ENCODE peak calls at places on chromosomes 3 and 15, in seven cellular contexts. W, I, G, A, R, E and T are unnamed samples.

GRCh38 chr15:42145546-42146455 is 10.6 kb downstream of the PLA2G4F start:
- DNase-seq in W (no peak), I (no peak), G (no peak), A (no peak), R (no peak), E (no peak), T (no peak)

GRCh38 chr3:159922861-159923312 is 65.7 kb upstream of the IL12A start:
- DNase-seq in W (no peak), I (no peak), G (no peak), A (no peak), R (no peak), E (no peak), T (no peak)

GRCh38 chr3:171873561-171873960 is 30.4 kb downstream of the TMEM212 start:
- DNase-seq in W (no peak), I (peak; percentile 42), G (no peak), A (no peak), R (no peak), E (peak; percentile 78), T (peak; percentile 92)

GRCh38 chr3:139309880-139310279 is 33.9 kb upstream of the MRPS22 start:
- DNase-seq in W (no peak), I (no peak), G (no peak), A (no peak), R (no peak), E (peak; percentile 88), T (peak; percentile 73)

GRCh38 chr3:70930066-70930465 is 617.6 kb upstream of the MDFIC2 start:
- DNase-seq in W (no peak), I (no peak), G (no peak), A (no peak), R (no peak), E (no peak), T (no peak)

GRCh38 chr3:52851348-52851747 is 16.5 kb upstream of the MUSTN1 start:
- DNase-seq in W (no peak), I (peak; percentile 55), G (no peak), A (no peak), R (peak; percentile 19), E (peak; percentile 49), T (peak; percentile 55)

GRCh38 chr3:194587438-194587931 is 45.7 kb downstream of the TMEM44 start:
- DNase-seq in W (peak; percentile 46), I (peak; percentile 94), G (no peak), A (no peak), R (peak; percentile 56), E (peak; percentile 86), T (no peak)

GRCh38 chr3:82186017-82186416 is 424.6 kb upstream of the GBE1 start:
- DNase-seq in W (no peak), I (no peak), G (no peak), A (no peak), R (no peak), E (no peak), T (no peak)

GRCh38 chr3:9398715-9399708 is 1.6 kb downstream of the SETD5 start:
- DNase-seq in W (no peak), I (peak; percentile 59), G (no peak), A (no peak), R (no peak), E (peak; percentile 64), T (peak; percentile 76)

GRCh38 chr3:190909908-190910307 is 47.4 kb upstream of the GMNC start:
- DNase-seq in W (no peak), I (no peak), G (no peak), A (no peak), R (no peak), E (no peak), T (no peak)

GRCh38 chr3:190912736-190913135 is 50.2 kb upstream of the GMNC start:
- DNase-seq in W (no peak), I (no peak), G (no peak), A (no peak), R (no peak), E (peak; percentile 17), T (no peak)

GRCh38 chr3:190911382-190911781 is 48.9 kb upstream of the GMNC start:
- DNase-seq in W (no peak), I (no peak), G (no peak), A (no peak), R (no peak), E (no peak), T (no peak)
- H3K4me3 ChIP-seq in W (no peak overlapping the region), I (no peak overlapping the region), G (no peak overlapping the region), A (no peak overlapping the region), R (no peak overlapping the region), E (no peak overlapping the region), T (no peak overlapping the region)

GRCh38 chr15:62391565-62392262 is 226.6 kb upstream of the C2CD4B start:
- DNase-seq in W (peak; percentile 63), I (peak; percentile 65), G (peak; percentile 53), A (peak; percentile 50), R (peak; percentile 50), E (peak; percentile 45), T (peak; percentile 61)
- TF ChIP-seq CTCF in W (peak; percentile 65), I (no peak), G (peak; percentile 38), A (peak; percentile 18), R (peak; percentile 44), E (no peak), T (peak; percentile 50)

GRCh38 chr3:155549087-155549486 is 195.8 kb downstream of the PLCH1 start:
- DNase-seq in W (no peak), I (no peak), G (no peak), A (no peak), R (no peak), E (no peak), T (no peak)
- H3K4me3 ChIP-seq in W (no peak overlapping the region), I (no peak overlapping the region), G (no peak overlapping the region), A (no peak overlapping the region), R (no peak overlapping the region), E (no peak overlapping the region), T (no peak overlapping the region)

GRCh38 chr3:13896473-13897154 is 16.7 kb upstream of the WNT7A start:
- DNase-seq in W (no peak), I (peak; percentile 72), G (no peak), A (peak; percentile 63), R (peak; percentile 55), E (peak; percentile 59), T (peak; percentile 69)
- TF ChIP-seq CTCF in W (peak; percentile 80), I (peak; percentile 58), G (peak; percentile 76), A (peak; percentile 41), R (peak; percentile 67), E (peak; percentile 74), T (peak; percentile 82)

GRCh38 chr3:147945968-147946519 is 536.9 kb downstream of the ZIC1 start:
- DNase-seq in W (peak; percentile 33), I (peak; percentile 93), G (no peak), A (no peak), R (peak; percentile 41), E (peak; percentile 95), T (peak; percentile 88)
- H3K4me3 ChIP-seq in W (peak overlapping the region; percentile 54), I (peak overlapping the region; percentile 27), G (peak overlapping the region; percentile 30), A (peak overlapping the region; percentile 25), R (peak overlapping the region; percentile 41), E (peak overlapping the region; percentile 17), T (peak overlapping the region; percentile 34)

GRCh38 chr3:46559030-46559704 is 6.9 kb downstream of the LRRC2 start:
- DNase-seq in W (no peak), I (no peak), G (no peak), A (no peak), R (no peak), E (no peak), T (no peak)

GRCh38 chr3:46561951-46562350 is 4.2 kb downstream of the LRRC2 start:
- DNase-seq in W (no peak), I (no peak), G (no peak), A (no peak), R (no peak), E (no peak), T (no peak)

GRCh38 chr3:46561511-46561910 is 4.6 kb downstream of the LRRC2 start:
- DNase-seq in W (peak; percentile 32), I (no peak), G (no peak), A (no peak), R (no peak), E (no peak), T (no peak)

GRCh38 chr3:46557814-46558183 is 8.3 kb downstream of the LRRC2 start:
- DNase-seq in W (no peak), I (no peak), G (no peak), A (no peak), R (no peak), E (no peak), T (no peak)

DNA sequence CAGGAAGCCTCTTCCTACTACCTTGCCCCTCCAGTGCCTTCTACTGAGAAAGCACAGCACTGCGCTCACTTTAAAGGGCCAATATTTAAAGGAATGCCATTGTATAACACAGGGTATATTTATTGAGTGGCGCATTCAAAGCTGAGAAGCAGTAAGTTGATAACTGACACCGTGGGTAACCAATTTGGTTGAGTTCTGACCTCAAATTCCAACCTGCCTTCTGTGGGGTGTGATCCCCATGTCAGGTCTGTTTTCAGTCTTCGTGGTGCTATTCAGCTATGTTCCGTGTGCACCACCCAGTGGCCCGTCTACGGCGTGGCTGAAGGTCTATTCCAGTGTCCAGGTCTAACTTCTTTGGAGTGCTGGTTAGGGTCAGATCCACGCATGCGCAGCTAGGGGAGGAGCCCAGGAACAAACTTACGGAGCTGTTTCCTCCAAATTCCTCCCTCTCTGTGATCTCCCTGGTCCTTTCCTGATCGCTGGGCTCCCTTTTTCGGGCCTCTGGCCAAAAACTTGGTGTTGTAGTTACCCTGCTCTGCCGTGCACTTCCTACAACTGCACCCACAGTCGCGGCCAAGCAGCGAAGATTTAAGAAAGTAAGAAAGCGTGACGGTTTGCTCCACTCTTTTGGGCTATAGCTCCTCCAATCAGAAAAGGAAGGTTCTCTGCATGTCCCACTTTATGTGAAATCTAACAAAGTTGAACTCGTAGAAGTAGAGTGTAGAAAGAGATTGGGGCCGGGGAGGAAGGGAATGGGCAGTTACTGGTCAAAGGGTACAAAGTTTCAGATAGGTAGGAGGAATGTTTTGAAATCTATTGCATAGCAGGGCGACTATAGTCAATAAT is 7.7 kb downstream of the LRRC2 start:
- DNase-seq in W (peak; percentile 82), I (peak; percentile 92), G (peak; percentile 87), A (peak; percentile 94), R (peak; percentile 68), E (peak; percentile 90), T (peak; percentile 90)
- TF ChIP-seq CTCF in W (peak; percentile 63), I (peak; percentile 92), G (peak; percentile 63), A (peak; percentile 90), R (no peak), E (peak; percentile 83), T (peak; percentile 74)

DNA sequence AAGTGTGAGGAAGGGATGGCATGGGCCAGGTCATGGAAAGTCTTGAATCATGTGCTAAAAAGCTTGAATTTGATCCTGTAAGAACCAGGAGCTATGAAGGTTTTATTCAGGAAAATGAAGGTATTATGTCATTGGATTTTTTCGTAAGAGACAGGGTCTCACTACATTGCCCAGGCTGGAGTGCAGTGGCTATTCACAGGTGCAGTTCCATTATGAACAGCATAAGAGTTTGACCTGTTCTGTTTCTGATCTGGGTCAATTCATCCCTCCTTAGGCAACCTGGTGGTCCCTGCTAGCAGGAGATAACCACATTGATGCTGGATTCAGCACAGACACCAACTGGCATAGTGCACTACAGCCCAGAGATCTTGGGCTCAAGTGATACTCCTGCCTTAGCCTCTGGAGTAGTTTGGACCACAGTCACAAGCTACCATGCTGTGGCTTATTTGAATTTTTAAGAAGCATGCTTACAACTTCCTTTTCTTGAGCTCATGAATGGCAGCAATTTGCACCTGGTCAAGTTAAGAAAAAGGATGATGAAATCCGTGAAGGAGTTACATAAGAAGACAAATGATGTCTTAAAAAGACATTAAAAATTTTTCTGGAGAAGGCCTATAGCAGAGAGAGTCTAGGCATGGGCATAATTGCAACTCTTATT is 79.1 kb downstream of the CADPS start:
- DNase-seq in W (no peak), I (no peak), G (no peak), A (no peak), R (no peak), E (no peak), T (no peak)
- H3K4me3 ChIP-seq in W (no peak overlapping the region), I (no peak overlapping the region), G (no peak overlapping the region), A (no peak overlapping the region), R (no peak overlapping the region), E (no peak overlapping the region), T (no peak overlapping the region)